ENCODE peak calls at places on chromosomes 7 and 10, in four cellular contexts. One of them, this sample, is unnamed.
A peak's percentile ranks its signal among the peaks of the same experiment; 100 is the strongest.

GRCh38 chr7:47435889-47436312 is 146.0 kb downstream of the TNS3 start:
- DNase-seq in heart right ventricle: peak; percentile 74
- DNase-seq in tibial artery: peak; percentile 77
- DNase-seq in esophagus squamous epithelium: no peak
- DNase-seq in this sample: no peak

GRCh38 chr10:14659626-14660196 is 115.0 kb downstream of the FAM107B start:
- DNase-seq in heart right ventricle: no peak
- DNase-seq in tibial artery: no peak
- DNase-seq in esophagus squamous epithelium: no peak
- DNase-seq in this sample: no peak

GRCh38 chr10:110274072-110274627 is 30.6 kb downstream of the SMNDC1 start:
- DNase-seq in esophagus squamous epithelium: no peak
- DNase-seq in heart right ventricle: no peak
- DNase-seq in tibial artery: no peak
- DNase-seq in this sample: no peak

GRCh38 chr10:75287697-75288096 is 51.9 kb upstream of the COMTD1 start:
- DNase-seq in heart right ventricle: no peak
- DNase-seq in esophagus squamous epithelium: no peak
- DNase-seq in tibial artery: no peak
- DNase-seq in this sample: no peak

GRCh38 chr7:142299226-142299625 is 41.4 kb upstream of the PRSS58 start:
- DNase-seq in heart right ventricle: no peak
- DNase-seq in tibial artery: no peak
- DNase-seq in esophagus squamous epithelium: no peak
- DNase-seq in this sample: no peak

GRCh38 chr10:60203993-60204618 is 185.6 kb downstream of the ANK3 start:
- DNase-seq in esophagus squamous epithelium: no peak
- DNase-seq in heart right ventricle: no peak
- DNase-seq in tibial artery: no peak
- DNase-seq in this sample: no peak

GRCh38 chr7:5714657-5715337 is 66.7 kb downstream of the RNF216 start:
- DNase-seq in esophagus squamous epithelium: no peak
- DNase-seq in tibial artery: no peak
- DNase-seq in heart right ventricle: no peak
- DNase-seq in this sample: no peak

GRCh38 chr7:19619122-19619521 is 89.7 kb downstream of the POLR1F start:
- DNase-seq in tibial artery: no peak
- DNase-seq in heart right ventricle: no peak
- DNase-seq in esophagus squamous epithelium: no peak
- DNase-seq in this sample: no peak

GRCh38 chr10:21092683-21093524 is 195.8 kb upstream of the NEBL start:
- DNase-seq in tibial artery: no peak
- DNase-seq in esophagus squamous epithelium: no peak
- DNase-seq in heart right ventricle: no peak
- DNase-seq in this sample: no peak

GRCh38 chr10:96709525-96709924 is 10.8 kb downstream of the PIK3AP1 start:
- DNase-seq in heart right ventricle: no peak
- DNase-seq in tibial artery: no peak
- DNase-seq in esophagus squamous epithelium: no peak
- DNase-seq in this sample: no peak

GRCh38 chr10:46559231-46559671 is 2.8 kb upstream of the GPRIN2 start:
- DNase-seq in tibial artery: peak; percentile 16
- DNase-seq in esophagus squamous epithelium: no peak
- DNase-seq in heart right ventricle: no peak
- DNase-seq in this sample: no peak

GRCh38 chr7:84477786-84478405 is 283.3 kb upstream of the SEMA3A start:
- DNase-seq in esophagus squamous epithelium: no peak
- DNase-seq in heart right ventricle: no peak
- DNase-seq in tibial artery: no peak
- DNase-seq in this sample: no peak

GRCh38 chr7:127393370-127394058 is 1.0 kb upstream of the ZNF800 start:
- DNase-seq in heart right ventricle: peak; percentile 13
- DNase-seq in tibial artery: no peak
- DNase-seq in esophagus squamous epithelium: no peak
- DNase-seq in this sample: no peak

GRCh38 chr10:8039323-8039922 is 15.1 kb upstream of the GATA3 start:
- DNase-seq in heart right ventricle: no peak
- DNase-seq in esophagus squamous epithelium: no peak
- DNase-seq in tibial artery: no peak
- DNase-seq in this sample: no peak

GRCh38 chr10:8035641-8036520 is 18.6 kb upstream of the GATA3 start:
- DNase-seq in esophagus squamous epithelium: no peak
- DNase-seq in tibial artery: peak; percentile 2
- DNase-seq in heart right ventricle: no peak
- DNase-seq in this sample: peak; percentile 60

GRCh38 chr10:8036521-8037198 is 17.8 kb upstream of the GATA3 start:
- DNase-seq in esophagus squamous epithelium: no peak
- DNase-seq in heart right ventricle: no peak
- DNase-seq in tibial artery: peak; percentile 1
- DNase-seq in this sample: no peak

GRCh38 chr10:8037199-8037801 is 17.2 kb upstream of the GATA3 start:
- DNase-seq in tibial artery: peak; percentile 17
- DNase-seq in heart right ventricle: no peak
- DNase-seq in esophagus squamous epithelium: no peak
- DNase-seq in this sample: no peak

GRCh38 chr10:8037941-8038894 is 16.3 kb upstream of the GATA3 start:
- DNase-seq in heart right ventricle: no peak
- DNase-seq in tibial artery: peak; percentile 7
- DNase-seq in esophagus squamous epithelium: no peak
- DNase-seq in this sample: no peak
- H3K27me3 ChIP-seq in heart right ventricle: peaks cover 100% of the 10 kb centered on the region
- H3K27me3 ChIP-seq in tibial artery: peaks cover 99% of the 10 kb centered on the region
- H3K27me3 ChIP-seq in esophagus squamous epithelium: peaks cover 44% of the 10 kb centered on the region
- H3K27me3 ChIP-seq in this sample: peaks cover 31% of the 10 kb centered on the region

GRCh38 chr10:116719712-116720111 is 22.7 kb downstream of the HSPA12A start:
- DNase-seq in tibial artery: no peak
- DNase-seq in heart right ventricle: no peak
- DNase-seq in esophagus squamous epithelium: no peak
- DNase-seq in this sample: no peak
- TF ChIP-seq CTCF in tibial artery: no peak
- TF ChIP-seq CTCF in heart right ventricle: no peak
- TF ChIP-seq CTCF in esophagus squamous epithelium: no peak
- TF ChIP-seq CTCF in this sample: no peak

DNA sequence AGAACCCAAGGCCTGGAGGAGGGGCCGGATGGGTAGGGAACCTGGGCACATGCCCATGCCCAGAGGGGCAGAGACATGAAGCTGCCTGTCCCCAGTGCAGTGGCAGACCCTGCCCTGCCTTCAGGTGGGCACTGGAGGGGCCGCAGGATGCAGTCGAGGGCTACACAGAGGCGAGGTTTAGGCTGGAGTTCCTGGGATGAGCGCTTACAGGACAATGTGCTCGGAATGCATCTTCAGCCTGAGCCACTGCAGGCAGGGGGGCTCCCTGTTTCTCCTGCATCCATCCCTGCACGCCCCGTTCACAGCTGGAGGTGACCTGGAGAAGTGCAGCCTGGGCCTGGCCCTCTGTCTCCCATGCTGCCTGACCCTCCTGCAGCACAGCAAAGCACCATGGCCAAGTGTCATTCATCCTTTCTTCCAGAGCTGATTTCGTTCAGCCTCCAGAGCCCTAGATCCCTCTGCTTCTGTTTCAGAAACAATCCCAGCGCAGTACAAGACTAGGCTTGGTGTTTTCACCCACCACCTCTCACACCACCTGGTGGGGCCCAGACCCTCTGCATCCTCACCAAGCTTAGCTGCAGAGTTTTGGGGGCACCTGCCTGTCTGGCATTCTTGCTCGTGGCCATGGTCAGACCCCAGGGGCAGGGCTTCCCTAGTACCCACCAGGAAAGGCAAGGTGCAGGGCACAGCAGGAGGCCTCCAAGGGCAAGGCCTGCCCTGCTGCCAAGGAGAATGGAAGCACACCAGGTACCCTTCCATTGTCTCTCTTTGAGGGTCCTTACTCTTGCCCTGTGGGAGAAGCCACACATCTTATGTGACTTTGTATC is 311.9 kb downstream of the TCERG1L start:
- DNase-seq in esophagus squamous epithelium: no peak
- DNase-seq in tibial artery: no peak
- DNase-seq in heart right ventricle: no peak
- DNase-seq in this sample: no peak
- H3K4me1 ChIP-seq in esophagus squamous epithelium: no peaks in the 10 kb centered on the region
- H3K4me1 ChIP-seq in tibial artery: no peaks in the 10 kb centered on the region
- H3K4me1 ChIP-seq in heart right ventricle: no peaks in the 10 kb centered on the region
- H3K4me1 ChIP-seq in this sample: no peaks in the 10 kb centered on the region

GRCh38 chr10:89332092-89332633 is 4.4 kb downstream of the IFIT3 start:
- DNase-seq in tibial artery: no peak
- DNase-seq in esophagus squamous epithelium: no peak
- DNase-seq in heart right ventricle: peak; percentile 53
- DNase-seq in this sample: no peak
- H3K27me3 ChIP-seq in tibial artery: no peaks in the 10 kb centered on the region
- H3K27me3 ChIP-seq in esophagus squamous epithelium: no peaks in the 10 kb centered on the region
- H3K27me3 ChIP-seq in heart right ventricle: no peaks in the 10 kb centered on the region
- H3K27me3 ChIP-seq in this sample: no peaks in the 10 kb centered on the region

GRCh38 chr7:81457858-81458522 is 311.9 kb downstream of the HGF start:
- DNase-seq in esophagus squamous epithelium: no peak
- DNase-seq in tibial artery: no peak
- DNase-seq in heart right ventricle: no peak
- DNase-seq in this sample: no peak
- TF ChIP-seq CTCF in esophagus squamous epithelium: peak; percentile 30
- TF ChIP-seq CTCF in tibial artery: no peak
- TF ChIP-seq CTCF in heart right ventricle: peak; percentile 38
- TF ChIP-seq CTCF in this sample: no peak

GRCh38 chr7:100689230-100690135 is 4.6 kb downstream of the GIGYF1 start:
- DNase-seq in heart right ventricle: no peak
- DNase-seq in esophagus squamous epithelium: no peak
- DNase-seq in tibial artery: no peak
- DNase-seq in this sample: no peak
- H3K4me1 ChIP-seq in heart right ventricle: peaks cover 34% of the 10 kb centered on the region
- H3K4me1 ChIP-seq in esophagus squamous epithelium: peaks cover 42% of the 10 kb centered on the region
- H3K4me1 ChIP-seq in tibial artery: no peaks in the 10 kb centered on the region
- H3K4me1 ChIP-seq in this sample: peaks cover 27% of the 10 kb centered on the region

This sample was measured in ascending aorta.